ENCODE peak calls at places on chromosome 20, in six cellular contexts. P is lower lobe of right lung, C is ovary, R is neuronal stem cell, J is right cardiac atrium, U is colonic mucosa. V is an unnamed sample.

GRCh38 chr20:5910192-5910591 is 40.1 kb downstream of the TRMT6 start:
- DNase-seq in P (no peak), C (no peak), R (no peak), J (no peak), U (no peak), V (no peak)

GRCh38 chr20:24894967-24895366 is 54.1 kb upstream of the CST7 start:
- DNase-seq in P (no peak), C (no peak), R (no peak), J (no peak), U (no peak), V (no peak)

GRCh38 chr20:18839507-18840247 is 26.1 kb downstream of the SCP2D1 start:
- DNase-seq in P (no peak), C (no peak), R (peak; percentile 20), J (no peak), U (no peak), V (no peak)

GRCh38 chr20:3312940-3313656 is 74.1 kb upstream of the SLC4A11 start:
- DNase-seq in P (no peak), C (no peak), R (no peak), J (no peak), U (no peak), V (no peak)

GRCh38 chr20:53884859-53885654 is 185.3 kb downstream of the BCAS1 start:
- DNase-seq in P (no peak), C (no peak), R (no peak), J (no peak), U (no peak), V (no peak)

GRCh38 chr20:34189572-34190163 is 51.6 kb upstream of the ASIP start:
- DNase-seq in P (no peak), C (no peak), R (no peak), J (no peak), U (no peak), V (no peak)

GRCh38 chr20:10832146-10832545 is 158.3 kb upstream of the JAG1 start:
- DNase-seq in P (no peak), C (no peak), R (no peak), J (no peak), U (no peak), V (no peak)

GRCh38 chr20:25128649-25129048 is 46.7 kb upstream of the VSX1 start:
- DNase-seq in P (no peak), C (no peak), R (no peak), J (no peak), U (no peak), V (no peak)

GRCh38 chr20:38863024-38863851 is 57.7 kb downstream of the PPP1R16B start:
- DNase-seq in P (no peak), C (no peak), R (no peak), J (no peak), U (no peak), V (no peak)

GRCh38 chr20:38872491-38873049 is 53.6 kb upstream of the FAM83D start:
- DNase-seq in P (no peak), C (no peak), R (no peak), J (no peak), U (no peak), V (no peak)

DNA sequence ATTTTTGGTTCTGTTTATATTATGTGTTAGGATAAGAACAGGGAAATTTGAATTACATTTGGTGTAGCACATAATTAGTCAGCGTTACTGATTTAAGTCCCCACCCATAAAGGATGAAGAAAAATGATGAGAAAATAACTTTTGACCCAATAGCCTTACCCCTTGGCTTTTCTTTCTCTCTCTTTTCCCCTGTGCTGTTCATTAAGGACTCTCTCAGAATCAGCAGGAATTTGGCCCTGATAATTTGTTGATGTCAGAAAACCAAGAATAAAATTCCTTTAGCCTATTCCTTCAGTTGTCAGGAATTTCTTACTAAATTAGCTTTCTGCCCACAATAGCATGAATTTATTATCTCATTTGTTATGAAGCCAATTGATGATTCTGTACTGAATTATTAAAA is 18.5 kb downstream of the PLCB1 start:
- DNase-seq in P (no peak), C (no peak), R (no peak), J (no peak), U (no peak), V (no peak)
- H3K4me3 ChIP-seq in P (no peak overlapping the region), C (no peak overlapping the region), R (no peak overlapping the region), J (no peak overlapping the region), U (no peak overlapping the region), V (no peak overlapping the region)

GRCh38 chr20:57948177-57948955 is 238.6 kb upstream of the PMEPA1 start:
- DNase-seq in P (no peak), C (no peak), R (no peak), J (no peak), U (no peak), V (no peak)

GRCh38 chr20:57944988-57945387 is 235.2 kb upstream of the PMEPA1 start:
- DNase-seq in P (no peak), C (no peak), R (no peak), J (no peak), U (no peak), V (no peak)

GRCh38 chr20:57943291-57943690 is 233.5 kb upstream of the PMEPA1 start:
- DNase-seq in P (no peak), C (no peak), R (no peak), J (no peak), U (no peak), V (no peak)

GRCh38 chr20:57947421-57948176 is 237.8 kb upstream of the PMEPA1 start:
- DNase-seq in P (no peak), C (no peak), R (no peak), J (no peak), U (no peak), V (no peak)

GRCh38 chr20:57946559-57947315 is 236.9 kb upstream of the PMEPA1 start:
- DNase-seq in P (no peak), C (no peak), R (no peak), J (no peak), U (no peak), V (no peak)
- H3K27ac ChIP-seq in P (no peak overlapping the region), C (no peak overlapping the region), R (no peak overlapping the region), J (no peak overlapping the region), U (no peak overlapping the region), V (no peak overlapping the region)

DNA sequence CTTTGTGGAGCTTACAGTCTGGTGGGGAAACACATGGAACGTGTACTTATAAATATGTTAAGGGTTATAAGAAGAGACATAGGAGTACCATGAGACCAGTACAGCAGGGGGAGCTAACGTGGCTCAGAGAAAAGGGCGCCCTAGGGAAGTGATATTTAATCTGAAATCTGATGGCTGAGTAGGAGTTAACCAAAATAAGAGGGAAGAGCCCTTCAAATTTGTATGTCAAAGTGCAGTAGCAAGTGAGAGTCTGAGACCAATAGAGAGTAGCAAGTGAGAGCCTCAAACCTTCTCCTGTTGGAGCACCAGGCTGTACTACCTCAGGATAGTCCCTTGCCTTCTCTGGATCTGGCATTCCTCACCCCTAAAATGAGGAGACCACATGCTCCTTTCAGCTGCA is 6.1 kb upstream of the PKIG start:
- DNase-seq in P (no peak), C (no peak), R (no peak), J (no peak), U (no peak), V (no peak)
- H3K4me1 ChIP-seq in P (peaks cover 65% of the 10 kb centered on the region), C (peaks cover 15% of the 10 kb centered on the region), R (peaks cover 8% of the 10 kb centered on the region), J (peaks cover 10% of the 10 kb centered on the region), U (no peaks in the 10 kb centered on the region), V (peaks cover 24% of the 10 kb centered on the region)

GRCh38 chr20:37344506-37345338 is 1.2 kb upstream of the SRC start:
- DNase-seq in P (peak; percentile 77), C (no peak), R (no peak), J (no peak), U (peak; percentile 91), V (no peak)
- H3K4me3 ChIP-seq in P (peak overlapping the region; percentile 64), C (no peak overlapping the region), R (peak overlapping the region; percentile 59), J (no peak overlapping the region), U (peak overlapping the region; percentile 44), V (no peak overlapping the region)

GRCh38 chr20:63574829-63575720 is 1.0 kb upstream of the HELZ2 start:
- DNase-seq in P (no peak), C (peak; percentile 57), R (no peak), J (no peak), U (no peak), V (peak; percentile 43)
- H3K27ac ChIP-seq in P (peak overlapping the region; percentile 94), C (no peak overlapping the region), R (no peak overlapping the region), J (no peak overlapping the region), U (no peak overlapping the region), V (no peak overlapping the region)

V was measured in cardiac muscle cell.